ENCODE peak calls at places on chromosomes 16 and 17, in six cellular contexts. J, R, T, A, G and Q are unnamed samples.

GRCh38 chr16:8645831-8646230 is 24.3 kb downstream of the METTL22 start:
- ATAC-seq in J (no peak), R (no peak), T (no peak), A (no peak), G (no peak), Q (no peak)

GRCh38 chr16:82995927-82996441 is 369.2 kb downstream of the CDH13 start:
- ATAC-seq in J (no peak), R (peak; percentile 45), T (no peak), A (no peak), G (no peak), Q (peak; percentile 63)

GRCh38 chr17:64547354-64547753 is 40.6 kb downstream of the CEP95 start:
- ATAC-seq in J (peak; percentile 97), R (no peak), T (no peak), A (no peak), G (no peak), Q (no peak)

GRCh38 chr16:49280861-49281331 is 742 bp downstream of the CBLN1 start:
- ATAC-seq in J (no peak), R (no peak), T (no peak), A (no peak), G (no peak), Q (no peak)

GRCh38 chr17:81115749-81116464 is 49.4 kb upstream of the PVALEF start:
- ATAC-seq in J (no peak), R (no peak), T (no peak), A (no peak), G (no peak), Q (no peak)

GRCh38 chr16:21023509-21024202 is 123.1 kb downstream of the LYRM1 start:
- ATAC-seq in J (peak; percentile 68), R (no peak), T (no peak), A (no peak), G (no peak), Q (no peak)

GRCh38 chr17:83053779-83054451 is 25.5 kb upstream of the METRNL start:
- ATAC-seq in J (no peak), R (peak; percentile 11), T (no peak), A (no peak), G (no peak), Q (no peak)

GRCh38 chr16:80347900-80348299 is 192.9 kb upstream of the DYNLRB2 start:
- ATAC-seq in J (no peak), R (peak; percentile 48), T (peak; percentile 63), A (no peak), G (no peak), Q (no peak)

GRCh38 chr16:20614201-20615141 is 38.3 kb upstream of the ACSM2B start:
- ATAC-seq in J (no peak), R (peak; percentile 33), T (peak; percentile 5), A (no peak), G (no peak), Q (no peak)

GRCh38 chr17:78428842-78429617 is 50.6 kb downstream of the PGS1 start:
- ATAC-seq in J (no peak), R (no peak), T (no peak), A (no peak), G (no peak), Q (peak; percentile 50)

GRCh38 chr16:53631236-53631635 is 72.4 kb downstream of the RPGRIP1L start:
- ATAC-seq in J (no peak), R (no peak), T (no peak), A (no peak), G (no peak), Q (no peak)

GRCh38 chr16:48110982-48111381 is 44.8 kb downstream of the ABCC12 start:
- ATAC-seq in J (no peak), R (no peak), T (no peak), A (peak; percentile 74), G (no peak), Q (no peak)

GRCh38 chr17:49525831-49526741 is 31.0 kb downstream of the NGFR start:
- ATAC-seq in J (no peak), R (peak; percentile 62), T (no peak), A (no peak), G (no peak), Q (no peak)

GRCh38 chr16:29021471-29021870 is 36.6 kb downstream of the LAT start:
- ATAC-seq in J (no peak), R (no peak), T (no peak), A (no peak), G (no peak), Q (no peak)

GRCh38 chr17:28745777-28746473 is 2.1 kb downstream of the TRAF4 start:
- ATAC-seq in J (no peak), R (no peak), T (no peak), A (no peak), G (no peak), Q (no peak)
- TF ChIP-seq POLR2A in J (no peak), R (no peak), T (peak; percentile 2), A (peak; percentile 59), G (no peak), Q (no peak)

DNA sequence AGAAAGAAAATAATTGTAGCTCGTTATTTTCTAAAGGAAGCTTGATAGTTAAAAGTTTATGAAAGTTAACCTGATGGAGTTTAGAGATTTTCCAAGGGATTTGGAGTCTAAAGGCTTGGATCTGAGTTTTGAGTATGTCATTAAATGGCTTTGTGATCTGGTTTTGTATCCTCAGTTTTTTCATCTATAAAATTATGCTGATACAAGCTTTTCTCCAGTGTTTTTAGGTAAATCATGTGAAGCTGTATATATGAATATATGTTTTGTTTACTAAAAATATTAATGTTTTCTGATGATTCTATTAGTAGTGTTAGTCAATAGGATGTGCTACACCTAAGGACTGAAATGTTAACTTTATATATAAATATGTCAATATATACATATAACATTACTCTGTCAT is 727.8 kb downstream of the CDH11 start:
- ATAC-seq in J (no peak), R (no peak), T (no peak), A (no peak), G (no peak), Q (no peak)
- TF ChIP-seq POLR2AphosphoS5 in J (no peak), R (no peak), T (no peak), A (no peak), G (no peak), Q (no peak)

GRCh38 chr16:27579086-27579980 is 29.4 kb downstream of the KATNIP start:
- ATAC-seq in J (no peak), R (no peak), T (peak; percentile 97), A (no peak), G (peak; percentile 43), Q (peak; percentile 4)

GRCh38 chr16:27588052-27588451 is 38.1 kb downstream of the KATNIP start:
- ATAC-seq in J (no peak), R (no peak), T (no peak), A (no peak), G (no peak), Q (no peak)

GRCh38 chr16:27582883-27583282 is 32.9 kb downstream of the KATNIP start:
- ATAC-seq in J (no peak), R (no peak), T (no peak), A (no peak), G (no peak), Q (no peak)

GRCh38 chr16:27585200-27585599 is 35.3 kb downstream of the KATNIP start:
- ATAC-seq in J (no peak), R (no peak), T (no peak), A (no peak), G (no peak), Q (no peak)

DNA sequence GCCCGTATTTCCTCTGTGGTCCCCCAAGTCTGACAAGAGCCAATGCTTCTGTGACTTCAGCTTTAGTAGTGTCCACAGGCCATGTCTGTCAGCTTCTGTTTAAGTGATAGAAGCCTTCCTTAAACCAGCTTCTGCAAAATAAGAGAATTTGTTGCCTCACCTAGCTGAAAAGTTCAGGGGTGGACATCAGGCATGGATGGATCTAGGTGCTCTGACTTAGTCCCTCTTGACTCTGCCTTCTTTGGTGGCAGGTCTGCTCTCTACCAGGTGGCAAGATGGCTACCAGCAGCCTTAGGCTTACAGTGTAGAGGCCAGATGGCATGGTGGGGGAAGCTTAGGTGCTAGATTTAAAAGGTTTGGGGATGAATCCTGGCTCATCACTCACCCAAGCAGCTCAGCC is 33.7 kb downstream of the KATNIP start:
- ATAC-seq in J (no peak), R (no peak), T (no peak), A (no peak), G (no peak), Q (no peak)
- TF ChIP-seq POLR2A in J (no peak), R (no peak), T (no peak), A (no peak), G (no peak), Q (no peak)

GRCh38 chr16:77585379-77585778 is 136.9 kb upstream of the NUDT7 start:
- ATAC-seq in J (no peak), R (no peak), T (no peak), A (no peak), G (no peak), Q (peak; percentile 39)
- TF ChIP-seq POLR2AphosphoS5 in J (no peak), R (no peak), T (no peak), A (no peak), G (no peak), Q (no peak)

DNA sequence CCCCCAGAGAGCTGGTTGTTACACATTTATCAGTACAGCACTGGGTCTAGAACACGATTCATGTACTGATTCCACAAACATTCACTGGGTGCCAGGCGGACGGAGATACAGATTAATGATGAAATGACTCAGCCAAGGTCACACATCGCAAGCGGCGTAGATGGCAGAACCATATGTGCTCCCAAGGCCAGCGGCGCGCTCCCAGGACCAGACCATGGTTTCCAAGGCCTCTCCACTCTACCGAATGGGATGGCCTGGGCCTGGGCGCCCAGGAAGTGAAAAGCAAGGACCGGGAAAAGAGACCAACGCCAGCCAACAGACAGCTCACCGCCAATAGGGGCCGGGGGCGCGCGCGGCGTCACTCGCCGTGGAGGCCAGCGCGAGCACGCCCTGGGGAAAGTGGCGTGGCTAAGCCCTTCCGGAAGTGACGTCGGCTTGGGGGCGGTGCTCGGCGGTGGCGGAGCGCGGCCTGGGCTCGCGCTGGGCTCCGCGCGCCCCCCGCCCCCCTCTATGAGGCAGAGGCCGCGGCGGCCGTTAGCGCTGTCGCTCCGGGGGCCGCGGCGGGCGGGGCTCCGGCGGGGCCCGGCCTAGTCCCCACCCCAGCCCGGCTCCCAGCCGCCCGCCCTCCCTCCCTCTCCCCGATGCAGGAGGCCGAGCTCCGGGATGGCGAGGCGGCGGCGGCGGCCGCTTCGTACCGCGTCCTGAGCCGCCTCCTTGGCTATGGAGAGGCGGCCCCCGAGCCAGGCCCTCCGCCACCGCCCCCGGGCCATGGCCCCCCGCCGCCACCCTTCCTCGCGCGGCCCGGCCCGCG is at the start of gene SOCS7:
- ATAC-seq in J (peak; percentile 89), R (peak; percentile 97), T (peak; percentile 89), A (peak; percentile 86), G (peak; percentile 91), Q (peak; percentile 98)
- TF ChIP-seq POLR2A in J (peak; percentile 93), R (peak; percentile 19), T (peak; percentile 96), A (peak; percentile 94), G (peak; percentile 33), Q (peak; percentile 56)

GRCh38 chr17:76000016-76000754 is 470 bp upstream of the CDK3 start:
- ATAC-seq in J (peak; percentile 98), R (peak; percentile 38), T (peak; percentile 24), A (peak; percentile 74), G (peak; percentile 86), Q (peak; percentile 36)
- TF ChIP-seq POLR2AphosphoS5 in J (no peak), R (no peak), T (no peak), A (no peak), G (no peak), Q (no peak)

GRCh38 chr16:75244844-75245758 is 6.3 kb downstream of the BCAR1 start:
- ATAC-seq in J (peak; percentile 20), R (peak; percentile 65), T (peak; percentile 80), A (peak; percentile 81), G (peak; percentile 77), Q (peak; percentile 91)
- TF ChIP-seq POLR2A in J (no peak), R (no peak), T (no peak), A (no peak), G (no peak), Q (no peak)

GRCh38 chr17:31696184-31696602 is 162.9 kb downstream of the COPRS start:
- ATAC-seq in J (peak; percentile 47), R (peak; percentile 90), T (peak; percentile 97), A (no peak), G (no peak), Q (peak; percentile 94)
- TF ChIP-seq POLR2AphosphoS5 in J (no peak), R (no peak), T (no peak), A (no peak), G (no peak), Q (peak; percentile 98)